ENCODE peak calls at places on chromosomes 13 and 19, in eight cellular contexts. One of them, this sample, is unnamed.

GRCh38 chr19:5567360-5567970 is at the start of gene TINCR:
- DNase-seq in pancreas: no peak
- DNase-seq in osteocyte: no peak
- DNase-seq in stimulated activated CD4-positive, alpha-beta T cell treated with anti-CD3 and anti-CD28 coated beads, Interleukin-2, amount 100 ng/mL, for 48 hours: no peak
- DNase-seq in CD4-positive, CD25-positive, alpha-beta regulatory T cell: no peak
- DNase-seq in hippocampal formation: no peak
- DNase-seq in EH: no peak
- DNase-seq in H54: no peak
- DNase-seq in this sample: no peak

GRCh38 chr19:5395996-5396939 is 55.7 kb upstream of the PTPRS start:
- DNase-seq in pancreas: no peak
- DNase-seq in osteocyte: no peak
- DNase-seq in stimulated activated CD4-positive, alpha-beta T cell treated with anti-CD3 and anti-CD28 coated beads, Interleukin-2, amount 100 ng/mL, for 48 hours: no peak
- DNase-seq in CD4-positive, CD25-positive, alpha-beta regulatory T cell: no peak
- DNase-seq in hippocampal formation: no peak
- DNase-seq in EH: no peak
- DNase-seq in H54: no peak
- DNase-seq in this sample: no peak

GRCh38 chr19:4676955-4677731 is 7.0 kb upstream of the MYDGF start:
- DNase-seq in pancreas: no peak
- DNase-seq in osteocyte: no peak
- DNase-seq in stimulated activated CD4-positive, alpha-beta T cell treated with anti-CD3 and anti-CD28 coated beads, Interleukin-2, amount 100 ng/mL, for 48 hours: peak
- DNase-seq in CD4-positive, CD25-positive, alpha-beta regulatory T cell: peak
- DNase-seq in hippocampal formation: no peak
- DNase-seq in EH: peak
- DNase-seq in H54: peak
- DNase-seq in this sample: peak

GRCh38 chr13:46339035-46339666 is 47.9 kb downstream of the RUBCNL start:
- DNase-seq in pancreas: peak
- DNase-seq in osteocyte: peak
- DNase-seq in stimulated activated CD4-positive, alpha-beta T cell treated with anti-CD3 and anti-CD28 coated beads, Interleukin-2, amount 100 ng/mL, for 48 hours: no peak
- DNase-seq in CD4-positive, CD25-positive, alpha-beta regulatory T cell: no peak
- DNase-seq in hippocampal formation: no peak
- DNase-seq in EH: peak
- DNase-seq in H54: no peak
- DNase-seq in this sample: no peak

GRCh38 chr19:47514151-47514868 is 553 bp downstream of the NAPA start:
- DNase-seq in pancreas: no peak
- DNase-seq in osteocyte: no peak
- DNase-seq in stimulated activated CD4-positive, alpha-beta T cell treated with anti-CD3 and anti-CD28 coated beads, Interleukin-2, amount 100 ng/mL, for 48 hours: no peak
- DNase-seq in CD4-positive, CD25-positive, alpha-beta regulatory T cell: no peak
- DNase-seq in hippocampal formation: no peak
- DNase-seq in EH: peak
- DNase-seq in H54: no peak
- DNase-seq in this sample: no peak

GRCh38 chr13:66513728-66514127 is 716.4 kb downstream of the PCDH9 start:
- DNase-seq in pancreas: no peak
- DNase-seq in osteocyte: no peak
- DNase-seq in stimulated activated CD4-positive, alpha-beta T cell treated with anti-CD3 and anti-CD28 coated beads, Interleukin-2, amount 100 ng/mL, for 48 hours: no peak
- DNase-seq in CD4-positive, CD25-positive, alpha-beta regulatory T cell: no peak
- DNase-seq in hippocampal formation: no peak
- DNase-seq in EH: peak
- DNase-seq in H54: no peak
- DNase-seq in this sample: peak

GRCh38 chr13:94595006-94595942 is 678 bp downstream of the TGDS start:
- DNase-seq in pancreas: peak
- DNase-seq in osteocyte: no peak
- DNase-seq in stimulated activated CD4-positive, alpha-beta T cell treated with anti-CD3 and anti-CD28 coated beads, Interleukin-2, amount 100 ng/mL, for 48 hours: no peak
- DNase-seq in CD4-positive, CD25-positive, alpha-beta regulatory T cell: peak
- DNase-seq in hippocampal formation: no peak
- DNase-seq in EH: peak
- DNase-seq in H54: peak
- DNase-seq in this sample: peak

GRCh38 chr13:42819712-42820111 is 38.3 kb downstream of the FAM216B start:
- DNase-seq in pancreas: no peak
- DNase-seq in osteocyte: no peak
- DNase-seq in stimulated activated CD4-positive, alpha-beta T cell treated with anti-CD3 and anti-CD28 coated beads, Interleukin-2, amount 100 ng/mL, for 48 hours: no peak
- DNase-seq in CD4-positive, CD25-positive, alpha-beta regulatory T cell: no peak
- DNase-seq in hippocampal formation: no peak
- DNase-seq in EH: no peak
- DNase-seq in H54: no peak
- DNase-seq in this sample: no peak

GRCh38 chr13:24270639-24271131 is 38.7 kb upstream of the C1QTNF9 start:
- DNase-seq in pancreas: peak
- DNase-seq in osteocyte: no peak
- DNase-seq in stimulated activated CD4-positive, alpha-beta T cell treated with anti-CD3 and anti-CD28 coated beads, Interleukin-2, amount 100 ng/mL, for 48 hours: peak
- DNase-seq in CD4-positive, CD25-positive, alpha-beta regulatory T cell: peak
- DNase-seq in hippocampal formation: peak
- DNase-seq in EH: peak
- DNase-seq in H54: peak
- DNase-seq in this sample: peak

GRCh38 chr19:12064266-12065099 is at the start of gene ZNF844:
- DNase-seq in pancreas: peak
- DNase-seq in osteocyte: peak
- DNase-seq in stimulated activated CD4-positive, alpha-beta T cell treated with anti-CD3 and anti-CD28 coated beads, Interleukin-2, amount 100 ng/mL, for 48 hours: peak
- DNase-seq in CD4-positive, CD25-positive, alpha-beta regulatory T cell: peak
- DNase-seq in hippocampal formation: peak
- DNase-seq in EH: peak
- DNase-seq in H54: peak
- DNase-seq in this sample: peak

GRCh38 chr19:55241143-55241934 is 12.8 kb upstream of the TMEM86B start:
- DNase-seq in pancreas: no peak
- DNase-seq in osteocyte: no peak
- DNase-seq in stimulated activated CD4-positive, alpha-beta T cell treated with anti-CD3 and anti-CD28 coated beads, Interleukin-2, amount 100 ng/mL, for 48 hours: no peak
- DNase-seq in CD4-positive, CD25-positive, alpha-beta regulatory T cell: no peak
- DNase-seq in hippocampal formation: no peak
- DNase-seq in EH: no peak
- DNase-seq in H54: no peak
- DNase-seq in this sample: no peak

GRCh38 chr19:45097776-45098520 is 5.0 kb downstream of the PPP1R37 start:
- DNase-seq in pancreas: peak
- DNase-seq in osteocyte: no peak
- DNase-seq in stimulated activated CD4-positive, alpha-beta T cell treated with anti-CD3 and anti-CD28 coated beads, Interleukin-2, amount 100 ng/mL, for 48 hours: no peak
- DNase-seq in CD4-positive, CD25-positive, alpha-beta regulatory T cell: no peak
- DNase-seq in hippocampal formation: no peak
- DNase-seq in EH: peak
- DNase-seq in H54: peak
- DNase-seq in this sample: peak

GRCh38 chr19:2618611-2619010 is 83.9 kb downstream of the GNG7 start:
- DNase-seq in pancreas: peak
- DNase-seq in osteocyte: no peak
- DNase-seq in stimulated activated CD4-positive, alpha-beta T cell treated with anti-CD3 and anti-CD28 coated beads, Interleukin-2, amount 100 ng/mL, for 48 hours: peak
- DNase-seq in CD4-positive, CD25-positive, alpha-beta regulatory T cell: peak
- DNase-seq in hippocampal formation: peak
- DNase-seq in EH: peak
- DNase-seq in H54: peak
- DNase-seq in this sample: peak

GRCh38 chr13:78254113-78254512 is 335.5 kb upstream of the EDNRB start:
- DNase-seq in pancreas: no peak
- DNase-seq in osteocyte: no peak
- DNase-seq in stimulated activated CD4-positive, alpha-beta T cell treated with anti-CD3 and anti-CD28 coated beads, Interleukin-2, amount 100 ng/mL, for 48 hours: no peak
- DNase-seq in CD4-positive, CD25-positive, alpha-beta regulatory T cell: no peak
- DNase-seq in hippocampal formation: no peak
- DNase-seq in EH: no peak
- DNase-seq in H54: no peak
- DNase-seq in this sample: no peak

GRCh38 chr19:49447485-49448431 is 3.9 kb downstream of the PIH1D1 start:
- DNase-seq in pancreas: no peak
- DNase-seq in osteocyte: no peak
- DNase-seq in stimulated activated CD4-positive, alpha-beta T cell treated with anti-CD3 and anti-CD28 coated beads, Interleukin-2, amount 100 ng/mL, for 48 hours: no peak
- DNase-seq in CD4-positive, CD25-positive, alpha-beta regulatory T cell: no peak
- DNase-seq in hippocampal formation: no peak
- DNase-seq in EH: peak
- DNase-seq in H54: no peak
- DNase-seq in this sample: peak

GRCh38 chr13:59425211-59425721 is 738.5 kb downstream of the DIAPH3 start:
- DNase-seq in pancreas: no peak
- DNase-seq in osteocyte: no peak
- DNase-seq in stimulated activated CD4-positive, alpha-beta T cell treated with anti-CD3 and anti-CD28 coated beads, Interleukin-2, amount 100 ng/mL, for 48 hours: no peak
- DNase-seq in CD4-positive, CD25-positive, alpha-beta regulatory T cell: no peak
- DNase-seq in hippocampal formation: no peak
- DNase-seq in EH: peak
- DNase-seq in H54: no peak
- DNase-seq in this sample: no peak

GRCh38 chr19:21022996-21023395 is 2.5 kb downstream of the ZNF430 start:
- DNase-seq in pancreas: no peak
- DNase-seq in osteocyte: no peak
- DNase-seq in stimulated activated CD4-positive, alpha-beta T cell treated with anti-CD3 and anti-CD28 coated beads, Interleukin-2, amount 100 ng/mL, for 48 hours: peak
- DNase-seq in CD4-positive, CD25-positive, alpha-beta regulatory T cell: peak
- DNase-seq in hippocampal formation: no peak
- DNase-seq in EH: peak
- DNase-seq in H54: no peak
- DNase-seq in this sample: no peak

GRCh38 chr13:94112227-94112626 is 367.3 kb downstream of the DCT start:
- DNase-seq in pancreas: peak
- DNase-seq in osteocyte: no peak
- DNase-seq in stimulated activated CD4-positive, alpha-beta T cell treated with anti-CD3 and anti-CD28 coated beads, Interleukin-2, amount 100 ng/mL, for 48 hours: no peak
- DNase-seq in CD4-positive, CD25-positive, alpha-beta regulatory T cell: no peak
- DNase-seq in hippocampal formation: no peak
- DNase-seq in EH: peak
- DNase-seq in H54: peak
- DNase-seq in this sample: no peak

GRCh38 chr19:45243144-45243732 is 2.0 kb downstream of the EXOC3L2 start:
- DNase-seq in pancreas: no peak
- DNase-seq in osteocyte: no peak
- DNase-seq in stimulated activated CD4-positive, alpha-beta T cell treated with anti-CD3 and anti-CD28 coated beads, Interleukin-2, amount 100 ng/mL, for 48 hours: no peak
- DNase-seq in CD4-positive, CD25-positive, alpha-beta regulatory T cell: no peak
- DNase-seq in hippocampal formation: no peak
- DNase-seq in EH: no peak
- DNase-seq in H54: no peak
- DNase-seq in this sample: no peak

GRCh38 chr13:49098771-49099512 is 121.2 kb upstream of the MLNR start:
- DNase-seq in pancreas: no peak
- DNase-seq in osteocyte: no peak
- DNase-seq in stimulated activated CD4-positive, alpha-beta T cell treated with anti-CD3 and anti-CD28 coated beads, Interleukin-2, amount 100 ng/mL, for 48 hours: no peak
- DNase-seq in CD4-positive, CD25-positive, alpha-beta regulatory T cell: peak
- DNase-seq in hippocampal formation: no peak
- DNase-seq in EH: peak
- DNase-seq in H54: no peak
- DNase-seq in this sample: peak

GRCh38 chr19:16325161-16325527 is 518 bp downstream of the KLF2 start:
- DNase-seq in pancreas: no peak
- DNase-seq in osteocyte: peak
- DNase-seq in stimulated activated CD4-positive, alpha-beta T cell treated with anti-CD3 and anti-CD28 coated beads, Interleukin-2, amount 100 ng/mL, for 48 hours: no peak
- DNase-seq in CD4-positive, CD25-positive, alpha-beta regulatory T cell: no peak
- DNase-seq in hippocampal formation: no peak
- DNase-seq in EH: peak
- DNase-seq in H54: peak
- DNase-seq in this sample: peak

GRCh38 chr19:14073925-14074838 is 1.6 kb downstream of the MISP3 start:
- DNase-seq in pancreas: peak
- DNase-seq in osteocyte: no peak
- DNase-seq in stimulated activated CD4-positive, alpha-beta T cell treated with anti-CD3 and anti-CD28 coated beads, Interleukin-2, amount 100 ng/mL, for 48 hours: peak
- DNase-seq in CD4-positive, CD25-positive, alpha-beta regulatory T cell: peak
- DNase-seq in hippocampal formation: peak
- DNase-seq in EH: no peak
- DNase-seq in H54: no peak
- DNase-seq in this sample: peak

GRCh38 chr19:44113784-44114390 is 688 bp downstream of the ZNF225 start:
- DNase-seq in pancreas: no peak
- DNase-seq in osteocyte: no peak
- DNase-seq in stimulated activated CD4-positive, alpha-beta T cell treated with anti-CD3 and anti-CD28 coated beads, Interleukin-2, amount 100 ng/mL, for 48 hours: no peak
- DNase-seq in CD4-positive, CD25-positive, alpha-beta regulatory T cell: peak
- DNase-seq in hippocampal formation: no peak
- DNase-seq in EH: no peak
- DNase-seq in H54: peak
- DNase-seq in this sample: no peak

GRCh38 chr19:19546751-19547162 is 8.7 kb downstream of the CILP2 start:
- DNase-seq in pancreas: no peak
- DNase-seq in osteocyte: no peak
- DNase-seq in stimulated activated CD4-positive, alpha-beta T cell treated with anti-CD3 and anti-CD28 coated beads, Interleukin-2, amount 100 ng/mL, for 48 hours: no peak
- DNase-seq in CD4-positive, CD25-positive, alpha-beta regulatory T cell: no peak
- DNase-seq in hippocampal formation: no peak
- DNase-seq in EH: no peak
- DNase-seq in H54: no peak
- DNase-seq in this sample: no peak

GRCh38 chr19:53870485-53870844 is 2.8 kb downstream of the MYADM start:
- DNase-seq in pancreas: no peak
- DNase-seq in osteocyte: no peak
- DNase-seq in stimulated activated CD4-positive, alpha-beta T cell treated with anti-CD3 and anti-CD28 coated beads, Interleukin-2, amount 100 ng/mL, for 48 hours: no peak
- DNase-seq in CD4-positive, CD25-positive, alpha-beta regulatory T cell: no peak
- DNase-seq in hippocampal formation: no peak
- DNase-seq in EH: no peak
- DNase-seq in H54: no peak
- DNase-seq in this sample: no peak

GRCh38 chr13:111474136-111475002 is 153.9 kb downstream of the TEX29 start:
- DNase-seq in pancreas: no peak
- DNase-seq in osteocyte: peak
- DNase-seq in stimulated activated CD4-positive, alpha-beta T cell treated with anti-CD3 and anti-CD28 coated beads, Interleukin-2, amount 100 ng/mL, for 48 hours: no peak
- DNase-seq in CD4-positive, CD25-positive, alpha-beta regulatory T cell: peak
- DNase-seq in hippocampal formation: peak
- DNase-seq in EH: peak
- DNase-seq in H54: peak
- DNase-seq in this sample: peak

GRCh38 chr13:64662887-64663593 is 2567.1 kb downstream of the PCDH9 start:
- DNase-seq in pancreas: no peak
- DNase-seq in osteocyte: no peak
- DNase-seq in stimulated activated CD4-positive, alpha-beta T cell treated with anti-CD3 and anti-CD28 coated beads, Interleukin-2, amount 100 ng/mL, for 48 hours: no peak
- DNase-seq in CD4-positive, CD25-positive, alpha-beta regulatory T cell: no peak
- DNase-seq in hippocampal formation: no peak
- DNase-seq in EH: no peak
- DNase-seq in H54: no peak
- DNase-seq in this sample: no peak

GRCh38 chr13:49859568-49859967 is 67.1 kb upstream of the KPNA3 start:
- DNase-seq in pancreas: no peak
- DNase-seq in osteocyte: no peak
- DNase-seq in stimulated activated CD4-positive, alpha-beta T cell treated with anti-CD3 and anti-CD28 coated beads, Interleukin-2, amount 100 ng/mL, for 48 hours: no peak
- DNase-seq in CD4-positive, CD25-positive, alpha-beta regulatory T cell: no peak
- DNase-seq in hippocampal formation: no peak
- DNase-seq in EH: peak
- DNase-seq in H54: no peak
- DNase-seq in this sample: no peak

GRCh38 chr19:6800991-6801396 is 28.5 kb downstream of the VAV1 start:
- DNase-seq in pancreas: no peak
- DNase-seq in osteocyte: no peak
- DNase-seq in stimulated activated CD4-positive, alpha-beta T cell treated with anti-CD3 and anti-CD28 coated beads, Interleukin-2, amount 100 ng/mL, for 48 hours: no peak
- DNase-seq in CD4-positive, CD25-positive, alpha-beta regulatory T cell: peak
- DNase-seq in hippocampal formation: no peak
- DNase-seq in EH: peak
- DNase-seq in H54: peak
- DNase-seq in this sample: peak

GRCh38 chr19:18317998-18318800 is 4.7 kb downstream of the LSM4 start:
- DNase-seq in pancreas: no peak
- DNase-seq in osteocyte: no peak
- DNase-seq in stimulated activated CD4-positive, alpha-beta T cell treated with anti-CD3 and anti-CD28 coated beads, Interleukin-2, amount 100 ng/mL, for 48 hours: no peak
- DNase-seq in CD4-positive, CD25-positive, alpha-beta regulatory T cell: peak
- DNase-seq in hippocampal formation: peak
- DNase-seq in EH: no peak
- DNase-seq in H54: no peak
- DNase-seq in this sample: peak

GRCh38 chr13:85693889-85694511 is 105.2 kb downstream of the SLITRK6 start:
- DNase-seq in pancreas: no peak
- DNase-seq in osteocyte: no peak
- DNase-seq in stimulated activated CD4-positive, alpha-beta T cell treated with anti-CD3 and anti-CD28 coated beads, Interleukin-2, amount 100 ng/mL, for 48 hours: no peak
- DNase-seq in CD4-positive, CD25-positive, alpha-beta regulatory T cell: no peak
- DNase-seq in hippocampal formation: no peak
- DNase-seq in EH: peak
- DNase-seq in H54: peak
- DNase-seq in this sample: no peak

GRCh38 chr13:48029859-48030258 is 7.7 kb upstream of the NUDT15 start:
- DNase-seq in pancreas: no peak
- DNase-seq in osteocyte: no peak
- DNase-seq in stimulated activated CD4-positive, alpha-beta T cell treated with anti-CD3 and anti-CD28 coated beads, Interleukin-2, amount 100 ng/mL, for 48 hours: no peak
- DNase-seq in CD4-positive, CD25-positive, alpha-beta regulatory T cell: no peak
- DNase-seq in hippocampal formation: no peak
- DNase-seq in EH: no peak
- DNase-seq in H54: no peak
- DNase-seq in this sample: no peak

GRCh38 chr13:34420975-34421719 is 520.9 kb upstream of the NBEA start:
- DNase-seq in pancreas: no peak
- DNase-seq in osteocyte: no peak
- DNase-seq in stimulated activated CD4-positive, alpha-beta T cell treated with anti-CD3 and anti-CD28 coated beads, Interleukin-2, amount 100 ng/mL, for 48 hours: no peak
- DNase-seq in CD4-positive, CD25-positive, alpha-beta regulatory T cell: no peak
- DNase-seq in hippocampal formation: no peak
- DNase-seq in EH: no peak
- DNase-seq in H54: no peak
- DNase-seq in this sample: no peak

GRCh38 chr19:8021374-8021773 is 15.9 kb upstream of the ELAVL1 start:
- DNase-seq in pancreas: no peak
- DNase-seq in osteocyte: no peak
- DNase-seq in stimulated activated CD4-positive, alpha-beta T cell treated with anti-CD3 and anti-CD28 coated beads, Interleukin-2, amount 100 ng/mL, for 48 hours: no peak
- DNase-seq in CD4-positive, CD25-positive, alpha-beta regulatory T cell: no peak
- DNase-seq in hippocampal formation: no peak
- DNase-seq in EH: no peak
- DNase-seq in H54: no peak
- DNase-seq in this sample: no peak

This sample was measured in endothelial cell of umbilical vein.